ENCODE peak calls at places on chromosomes 12 and 14, in eight cellular contexts. Z is non-pigmented ciliary epithelial cell; B is AG04450; A is stimulated activated CD8-positive, alpha-beta memory T cell treated with anti-CD3 and anti-CD28 coated beads, Interleukin-4, amount 100 ng/mL, for 4 hours; R is neural crest cell; W is stimulated activated CD4-positive, alpha-beta T cell treated with anti-CD3 and anti-CD28 coated beads, Interleukin-15, amount 100 ng/mL, for 24 hours; O is posterior cingulate gyrus; K is activated T-cell treated with anti-CD3 and anti-CD28 coated beads for 24 hours. V is an unnamed sample.

GRCh38 chr12:25822281-25822680 is 136.2 kb upstream of the RASSF8 start:
- DNase-seq in B (no peak), O (no peak), W (no peak), A (no peak), K (no peak), Z (no peak), R (no peak), V (no peak)

GRCh38 chr12:33828326-33828725 is 194.0 kb upstream of the ALG10 start:
- DNase-seq in Z (no peak), R (no peak), O (no peak), K (no peak), B (no peak), A (no peak), W (no peak), V (no peak)

GRCh38 chr14:64910847-64911495 is 3.3 kb upstream of the CHURC1 start:
- DNase-seq in K (no peak), A (no peak), O (no peak), W (no peak), B (peak), R (no peak), Z (no peak), V (peak)

GRCh38 chr14:45793081-45793480 is 540.1 kb upstream of the MIS18BP1 start:
- DNase-seq in R (no peak), B (no peak), A (no peak), K (no peak), Z (no peak), O (no peak), W (no peak), V (no peak)

GRCh38 chr12:116370004-116370404 is 92.5 kb upstream of the MED13L start:
- DNase-seq in B (peak), A (no peak), Z (peak), R (no peak), W (no peak), O (no peak), K (no peak), V (peak)

GRCh38 chr12:13000616-13000934 is 510 bp upstream of the HEBP1 start:
- DNase-seq in O (peak), B (no peak), A (peak), W (peak), R (no peak), K (no peak), Z (no peak), V (no peak)

GRCh38 chr14:24982472-24983155 is 67.3 kb downstream of the STXBP6 start:
- DNase-seq in W (no peak), R (no peak), Z (peak), O (no peak), A (no peak), K (no peak), B (peak), V (peak)

GRCh38 chr14:91352696-91353692 is 64.6 kb downstream of the CCDC88C start:
- DNase-seq in K (no peak), B (no peak), A (no peak), O (no peak), R (no peak), W (no peak), Z (no peak), V (no peak)

GRCh38 chr12:4257442-4257841 is 16.1 kb upstream of the CCND2 start:
- DNase-seq in B (no peak), K (no peak), R (no peak), A (no peak), W (no peak), O (no peak), Z (no peak), V (no peak)

GRCh38 chr14:68816943-68817430 is 24.1 kb upstream of the ZFP36L1 start:
- DNase-seq in Z (no peak), B (no peak), W (no peak), R (no peak), O (no peak), K (no peak), A (no peak), V (no peak)